ENCODE peak calls at places on chromosomes 13 and 19, in seven cellular contexts. N is NCI-H2171 treated with DMSO at 0.1 percent for 48 hours; K is stimulated activated CD4-positive, alpha-beta T cell treated with anti-CD3 and anti-CD28 coated beads, Interleukin-1b, Interleukin-23, amount 100 ng/mL, for 24 hours; V is cardiac fibroblast; X is AG04450; Q is spleen; S is left ventricle myocardium inferior. I is an unnamed sample.

GRCh38 chr19:40936755-40937154 is 54.3 kb upstream of the CYP2B6 start:
- DNase-seq in S (no peak), Q (no peak), K (no peak), X (no peak), N (no peak), V (no peak), I (no peak)

GRCh38 chr13:33373624-33374023 is 88.1 kb upstream of the STARD13 start:
- DNase-seq in V (no peak), N (no peak), X (no peak), Q (no peak), S (no peak), K (no peak), I (no peak)

GRCh38 chr19:40549007-40549708 is 27.5 kb upstream of the SHKBP1 start:
- DNase-seq in S (peak), X (peak), Q (peak), V (peak), N (no peak), K (peak), I (no peak)

GRCh38 chr13:30928971-30929370 is 3.5 kb upstream of the TEX26 start:
- DNase-seq in V (no peak), S (no peak), Q (no peak), K (no peak), X (no peak), N (no peak), I (no peak)

GRCh38 chr19:46478356-46478986 is 7.1 kb upstream of the PNMA8A start:
- DNase-seq in K (no peak), X (no peak), N (peak), Q (no peak), S (no peak), V (peak), I (peak)

GRCh38 chr13:51331354-51331861 is 8.1 kb upstream of the SERPINE3 start:
- DNase-seq in N (no peak), V (no peak), Q (no peak), K (no peak), X (no peak), S (no peak), I (no peak)

GRCh38 chr19:804419-805160 is 7.3 kb downstream of the PTBP1 start:
- DNase-seq in Q (no peak), V (no peak), S (no peak), N (no peak), X (no peak), K (no peak), I (no peak)

GRCh38 chr13:39257642-39258041 is 219.4 kb downstream of the NHLRC3 start:
- DNase-seq in X (no peak), Q (no peak), N (no peak), V (no peak), K (no peak), S (no peak), I (no peak)

GRCh38 chr19:4877753-4878490 is 10.5 kb upstream of the PLIN3 start:
- DNase-seq in V (peak), N (no peak), X (no peak), S (peak), K (no peak), Q (peak), I (no peak)

GRCh38 chr19:29807178-29807577 is 4.6 kb upstream of the CCNE1 start:
- DNase-seq in V (no peak), S (no peak), X (no peak), K (no peak), Q (peak), N (no peak), I (no peak)

GRCh38 chr19:4597278-4597974 is 37.9 kb upstream of the SEMA6B start:
- DNase-seq in N (peak), X (no peak), V (no peak), Q (no peak), K (no peak), S (no peak), I (no peak)

GRCh38 chr19:41192574-41193419 is at the start of gene CYP2S1:
- DNase-seq in N (no peak), X (no peak), S (no peak), V (no peak), Q (no peak), K (no peak), I (no peak)

GRCh38 chr13:26010487-26011207 is 41.2 kb downstream of the SHISA2 start:
- DNase-seq in S (no peak), V (no peak), K (no peak), Q (no peak), N (no peak), X (no peak), I (no peak)

GRCh38 chr19:35346193-35347052 is 1.3 kb upstream of the FFAR1 start:
- DNase-seq in K (no peak), Q (peak), N (no peak), S (no peak), V (no peak), X (no peak), I (no peak)

GRCh38 chr13:36328821-36329220 is 17.4 kb downstream of the SPART start:
- DNase-seq in S (no peak), N (no peak), V (no peak), K (no peak), X (no peak), Q (no peak), I (no peak)

GRCh38 chr19:41353466-41354342 is at the start of gene TGFB1:
- DNase-seq in K (peak), V (peak), X (peak), N (no peak), Q (peak), S (peak), I (peak)

GRCh38 chr13:20492641-20493040 is 33.0 kb downstream of the CRYL1 start:
- DNase-seq in V (peak), N (no peak), Q (no peak), X (no peak), S (no peak), K (no peak), I (peak)

GRCh38 chr19:51253088-51253806 is 2.4 kb downstream of the SIGLECL1 start:
- DNase-seq in K (no peak), N (no peak), X (no peak), V (no peak), S (no peak), Q (no peak), I (no peak)

GRCh38 chr13:107271226-107271625 is 703.3 kb upstream of the ARGLU1 start:
- DNase-seq in K (no peak), N (no peak), V (peak), Q (no peak), X (no peak), S (no peak), I (no peak)

GRCh38 chr13:50539791-50540530 is 303.5 kb downstream of the DLEU7 start:
- DNase-seq in S (no peak), V (peak), N (no peak), Q (no peak), X (no peak), K (no peak), I (no peak)

GRCh38 chr13:90055121-90055520 is 1292.4 kb upstream of the MIR17HG start:
- DNase-seq in Q (no peak), X (no peak), S (no peak), K (no peak), N (no peak), V (no peak), I (no peak)

GRCh38 chr13:91544723-91545122 is 146.3 kb downstream of the GPC5 start:
- DNase-seq in K (no peak), S (no peak), Q (no peak), X (no peak), V (peak), N (no peak), I (no peak)

GRCh38 chr19:12872941-12873890 is 8.0 kb downstream of the DNASE2 start:
- DNase-seq in Q (no peak), S (no peak), K (no peak), X (no peak), V (peak), N (peak), I (peak)

GRCh38 chr13:113652404-113653263 is 5.4 kb downstream of the ATP4B start:
- DNase-seq in K (no peak), N (no peak), V (no peak), S (peak), Q (peak), X (no peak), I (no peak)

GRCh38 chr19:51292971-51293370 is 18.5 kb upstream of the IGLON5 start:
- DNase-seq in S (peak), V (no peak), X (no peak), K (no peak), N (no peak), Q (no peak), I (no peak)

GRCh38 chr19:3575260-3575741 is 2.6 kb downstream of the HMG20B start:
- DNase-seq in Q (no peak), K (no peak), N (no peak), V (peak), S (no peak), X (no peak), I (no peak)

GRCh38 chr13:30846311-30846710 is 59.8 kb upstream of the MEDAG start:
- DNase-seq in K (no peak), X (no peak), S (no peak), N (no peak), Q (no peak), V (peak), I (no peak)

GRCh38 chr19:18224525-18225354 is 1.5 kb downstream of the PDE4C start:
- DNase-seq in K (peak), S (peak), V (peak), X (peak), Q (peak), N (peak), I (peak)

GRCh38 chr19:45597425-45598111 is 4.4 kb downstream of the GPR4 start:
- DNase-seq in V (no peak), S (no peak), K (no peak), N (no peak), Q (no peak), X (no peak), I (no peak)